ENCODE peak calls at places on chromosomes 5 and 9, in six cellular contexts. O is small intestine, G is COR-L47, S is WTC11, T is T-helper 9 cell, D is EL. W is an unnamed sample.

GRCh38 chr5:106269252-106269843 is 1401.4 kb downstream of the EFNA5 start:
- DNase-seq in T (no peak), S (no peak), O (peak; percentile 3), G (no peak), D (no peak), W (no peak)

GRCh38 chr5:466661-467310 is 23.8 kb downstream of the EXOC3 start:
- DNase-seq in D (no peak), T (no peak), O (no peak), S (peak; percentile 7), G (no peak), W (peak; percentile 77)

GRCh38 chr5:72237879-72238278 is 82.2 kb downstream of the MRPS27 start:
- DNase-seq in O (no peak), S (no peak), T (no peak), G (no peak), D (no peak), W (no peak)

GRCh38 chr9:113267911-113268563 is 7.3 kb downstream of the CDC26 start:
- DNase-seq in T (no peak), O (no peak), S (no peak), G (no peak), D (no peak), W (no peak)

GRCh38 chr5:139561655-139562451 is 714 bp downstream of the UBE2D2 start:
- DNase-seq in S (peak; percentile 56), D (peak; percentile 34), T (no peak), O (peak; percentile 52), G (peak; percentile 16), W (peak; percentile 90)

GRCh38 chr5:118791986-118792734 is 196.2 kb downstream of the DTWD2 start:
- DNase-seq in G (peak; percentile 59), D (peak; percentile 68), T (no peak), O (peak; percentile 64), S (peak; percentile 22), W (no peak)

GRCh38 chr5:9653811-9654210 is 23.7 kb upstream of the TAS2R1 start:
- DNase-seq in S (no peak), T (no peak), D (peak; percentile 84), O (no peak), G (no peak), W (peak; percentile 43)

GRCh38 chr5:109273594-109273993 is 136.2 kb downstream of the PJA2 start:
- DNase-seq in S (no peak), O (no peak), G (no peak), D (no peak), T (no peak), W (no peak)

GRCh38 chr9:110105107-110105506 is 102.9 kb downstream of the C9orf152 start:
- DNase-seq in G (no peak), T (no peak), O (no peak), S (no peak), D (peak; percentile 50), W (no peak)

GRCh38 chr5:141529002-141529401 is 40.1 kb downstream of the PCDHGC5 start:
- DNase-seq in O (no peak), T (no peak), G (no peak), S (no peak), D (peak; percentile 69), W (no peak)

GRCh38 chr5:1074226-1074625 is 37.6 kb downstream of the SLC12A7 start:
- DNase-seq in D (no peak), T (no peak), G (no peak), S (no peak), O (no peak), W (no peak)

GRCh38 chr5:78624992-78625391 is 23.6 kb downstream of the LHFPL2 start:
- DNase-seq in T (no peak), S (no peak), O (no peak), D (no peak), G (no peak), W (no peak)

GRCh38 chr5:140219068-140219971 is 44.3 kb downstream of the CYSTM1 start:
- DNase-seq in D (no peak), S (no peak), G (no peak), O (peak; percentile 94), T (no peak), W (no peak)

GRCh38 chr9:111158375-111158774 is 120.1 kb upstream of the LPAR1 start:
- DNase-seq in O (no peak), D (peak; percentile 47), T (no peak), G (no peak), S (no peak), W (no peak)